ENCODE peak calls at places on chromosomes 7 and 10, in four cellular contexts. T is stimulated activated CD4-positive, alpha-beta T cell treated with anti-CD3 and anti-CD28 coated beads, Interleukin-15, amount 100 ng/mL, for 48 hours; F is MV-4-11; M is fibroblast of the conjunctiva. V is an unnamed sample.
A peak's percentile ranks its signal among the peaks of the same experiment; 100 is the strongest.

GRCh38 chr10:34235164-34235832 is 579.8 kb downstream of the PARD3 start:
- DNase-seq in F (no peak), M (no peak), T (no peak), V (no peak)

GRCh38 chr7:8217200-8218068 is 44.5 kb downstream of the ICA1 start:
- DNase-seq in M (peak; percentile 60), F (peak; percentile 52), T (no peak), V (peak; percentile 48)

GRCh38 chr7:106563466-106564150 is 97.3 kb downstream of the CCDC71L start:
- DNase-seq in T (no peak), F (no peak), M (peak; percentile 60), V (no peak)

GRCh38 chr10:12729885-12730284 is 271.6 kb downstream of the CCDC3 start:
- DNase-seq in M (no peak), F (no peak), T (no peak), V (no peak)

GRCh38 chr7:16465469-16466086 is at the start of gene SOSTDC1:
- DNase-seq in F (no peak), T (no peak), M (peak; percentile 10), V (no peak)

GRCh38 chr10:92590623-92591549 is 2.0 kb upstream of the KIF11 start:
- DNase-seq in T (no peak), M (peak; percentile 49), F (peak; percentile 59), V (no peak)

GRCh38 chr7:152103066-152103465 is 77.6 kb downstream of the GALNT11 start:
- DNase-seq in T (no peak), F (no peak), M (no peak), V (no peak)

GRCh38 chr7:118734541-118734940 is 510.0 kb downstream of the ANKRD7 start:
- DNase-seq in T (no peak), F (no peak), M (no peak), V (no peak)